ENCODE peak calls at places on chromosomes 6 and 20, in five cellular contexts. A is ACHN; B is effector CD8-positive, alpha-beta T cell; K is ovary; R is HCT116. E is an unnamed sample.
A peak's percentile ranks its signal among the peaks of the same experiment; 100 is the strongest.

GRCh38 chr6:151241853-151242252 is 2.1 kb downstream of the AKAP12 start:
- DNase-seq in K (no peak), B (no peak), R (no peak), A (no peak), E (no peak)

GRCh38 chr6:105753184-105754097 is 332.7 kb upstream of the PRDM1 start:
- DNase-seq in R (peak; percentile 31), B (no peak), K (no peak), A (no peak), E (no peak)

GRCh38 chr6:125794342-125795137 is 3.8 kb downstream of the NCOA7 start:
- DNase-seq in B (no peak), A (no peak), R (no peak), K (no peak), E (no peak)

GRCh38 chr20:23139524-23139923 is 53.4 kb upstream of the CD93 start:
- DNase-seq in A (no peak), R (no peak), B (no peak), K (no peak), E (no peak)

GRCh38 chr20:9301129-9302072 is 213.0 kb upstream of the LAMP5 start:
- DNase-seq in R (peak; percentile 6), A (no peak), B (no peak), K (no peak), E (no peak)

GRCh38 chr6:134004714-134005113 is 47.7 kb downstream of the SLC2A12 start:
- DNase-seq in A (no peak), B (no peak), K (no peak), R (no peak), E (no peak)

GRCh38 chr20:57998276-57998675 is 230.2 kb downstream of the ANKRD60 start:
- DNase-seq in A (no peak), R (no peak), B (no peak), K (no peak), E (no peak)

GRCh38 chr20:25308083-25308491 is 60.2 kb downstream of the PYGB start:
- DNase-seq in B (no peak), R (no peak), A (no peak), K (no peak), E (no peak)

GRCh38 chr6:26216015-26216885 is 129.0 kb downstream of the HFE start:
- DNase-seq in K (peak; percentile 82), R (no peak), B (peak; percentile 45), A (peak; percentile 98), E (peak; percentile 51)

GRCh38 chr6:157954150-157955117 is 27.2 kb upstream of the SYNJ2 start:
- DNase-seq in R (no peak), B (no peak), K (no peak), A (peak; percentile 32), E (no peak)

GRCh38 chr6:142045380-142046270 is 87.1 kb upstream of the GJE1 start:
- DNase-seq in A (peak; percentile 26), R (peak; percentile 12), K (no peak), B (no peak), E (no peak)

GRCh38 chr6:31031095-31031494 is 20.8 kb downstream of the MUC22 start:
- DNase-seq in K (no peak), R (no peak), B (no peak), A (no peak), E (no peak)

GRCh38 chr6:111517965-111518364 is 34.9 kb upstream of the REV3L start:
- DNase-seq in A (no peak), B (no peak), R (no peak), K (no peak), E (no peak)

GRCh38 chr20:4810446-4811019 is 88.8 kb downstream of the PRND start:
- DNase-seq in K (no peak), A (no peak), R (no peak), B (no peak), E (no peak)

GRCh38 chr6:21900730-21901129 is 307.2 kb downstream of the SOX4 start:
- DNase-seq in K (peak; percentile 52), R (no peak), B (no peak), A (no peak), E (no peak)

GRCh38 chr6:82085701-82086100 is 161.8 kb downstream of the IBTK start:
- DNase-seq in R (no peak), K (no peak), B (no peak), A (no peak), E (no peak)

GRCh38 chr20:17856024-17856564 is 112.5 kb downstream of the SNX5 start:
- DNase-seq in R (no peak), B (no peak), K (peak; percentile 67), A (no peak), E (no peak)

GRCh38 chr6:38846844-38847243 is 131.7 kb downstream of the DNAH8 start:
- DNase-seq in R (peak; percentile 18), A (no peak), B (no peak), K (no peak), E (no peak)

GRCh38 chr6:142885182-142885867 is 59.7 kb downstream of the HIVEP2 start:
- DNase-seq in K (peak; percentile 67), A (peak; percentile 97), B (peak; percentile 44), R (peak; percentile 94), E (peak; percentile 11)

GRCh38 chr20:20321134-20321533 is 46.8 kb upstream of the INSM1 start:
- DNase-seq in B (no peak), A (no peak), K (no peak), R (no peak), E (no peak)

GRCh38 chr20:57346477-57346876 is 4.6 kb upstream of the RAE1 start:
- DNase-seq in K (peak; percentile 76), A (peak; percentile 64), B (peak; percentile 39), R (peak; percentile 55), E (peak; percentile 29)

GRCh38 chr6:123203928-123204327 is 207.9 kb downstream of the CLVS2 start:
- DNase-seq in K (no peak), B (no peak), R (no peak), A (no peak), E (no peak)

GRCh38 chr6:132684267-132684666 is 25.3 kb upstream of the TAAR1 start:
- DNase-seq in A (no peak), K (no peak), B (no peak), R (no peak), E (no peak)

GRCh38 chr20:53656653-53657288 is 63.1 kb upstream of the ZNF217 start:
- DNase-seq in B (no peak), A (no peak), R (no peak), K (no peak), E (no peak)

GRCh38 chr6:4580361-4580760 is 195.8 kb upstream of the CDYL start:
- DNase-seq in A (no peak), B (no peak), K (no peak), R (no peak), E (no peak)

GRCh38 chr20:51700809-51701285 is 67.3 kb downstream of the ATP9A start:
- DNase-seq in R (peak; percentile 35), A (peak; percentile 52), B (no peak), K (no peak), E (no peak)

GRCh38 chr20:4966826-4967751 is 34.2 kb downstream of the SLC23A2 start:
- DNase-seq in K (no peak), A (no peak), B (no peak), R (no peak), E (no peak)

GRCh38 chr6:119368917-119369316 is 19.4 kb upstream of the MAN1A1 start:
- DNase-seq in A (no peak), K (no peak), R (no peak), B (no peak), E (no peak)